ENCODE peak calls at places on chromosomes 2 and 18, in six cellular contexts. C, E, U, I, O and S are unnamed samples.

GRCh38 chr18:9851511-9851910 is 34.3 kb upstream of the TXNDC2 start:
- DNase-seq in I (no peak), C (no peak), U (no peak), O (no peak), E (no peak), S (no peak)

GRCh38 chr2:239865059-239865639 is 160.0 kb downstream of the NDUFA10 start:
- DNase-seq in E (no peak), C (no peak), O (no peak), I (no peak), U (no peak), S (no peak)

GRCh38 chr2:13413989-13414388 is 697.3 kb downstream of the TRIB2 start:
- DNase-seq in O (no peak), U (no peak), E (no peak), C (no peak), I (no peak), S (no peak)

GRCh38 chr2:31251851-31252250 is 17.9 kb downstream of the EHD3 start:
- DNase-seq in U (no peak), O (no peak), C (no peak), I (no peak), E (no peak), S (no peak)

GRCh38 chr18:24274822-24275221 is 122.8 kb downstream of the OSBPL1A start:
- DNase-seq in I (no peak), C (peak), O (peak), E (no peak), U (no peak), S (no peak)

GRCh38 chr2:105977212-105977611 is 216.9 kb downstream of the UXS1 start:
- DNase-seq in E (no peak), I (no peak), U (peak), C (no peak), O (no peak), S (peak)

GRCh38 chr2:63060079-63060482 is 9.5 kb downstream of the OTX1 start:
- DNase-seq in I (peak), O (no peak), E (peak), U (peak), C (no peak), S (no peak)

GRCh38 chr2:12074126-12074883 is 327.9 kb downstream of the LPIN1 start:
- DNase-seq in O (no peak), I (no peak), C (no peak), U (no peak), E (peak), S (no peak)

GRCh38 chr18:3526421-3527354 is 76.7 kb downstream of the TGIF1 start:
- DNase-seq in O (peak), U (no peak), I (no peak), E (peak), C (no peak), S (no peak)

GRCh38 chr2:216572582-216573578 is 60.3 kb upstream of the IGFBP2 start:
- DNase-seq in E (no peak), O (peak), U (no peak), I (peak), C (peak), S (no peak)

GRCh38 chr2:53087282-53087882 is 680.2 kb upstream of the CHAC2 start:
- DNase-seq in C (no peak), I (peak), U (peak), E (no peak), O (no peak), S (peak)

GRCh38 chr2:134089454-134089853 is 164.4 kb upstream of the MGAT5 start:
- DNase-seq in C (no peak), I (no peak), U (peak), O (no peak), E (no peak), S (no peak)

GRCh38 chr2:136031716-136032115 is 46.3 kb upstream of the DARS1 start:
- DNase-seq in I (no peak), E (no peak), C (no peak), O (no peak), U (no peak), S (no peak)

GRCh38 chr2:45319683-45320082 is 291.4 kb downstream of the SRBD1 start:
- DNase-seq in C (no peak), U (no peak), O (no peak), I (no peak), E (no peak), S (no peak)

GRCh38 chr2:45315881-45316280 is 295.2 kb downstream of the SRBD1 start:
- DNase-seq in I (peak), U (peak), E (no peak), C (no peak), O (no peak), S (no peak)

GRCh38 chr2:45320956-45321355 is 290.1 kb downstream of the SRBD1 start:
- DNase-seq in O (no peak), I (no peak), E (no peak), U (peak), C (no peak), S (no peak)

GRCh38 chr2:45316576-45317338 is 294.3 kb downstream of the SRBD1 start:
- DNase-seq in E (no peak), I (no peak), U (no peak), O (no peak), C (no peak), S (no peak)

DNA sequence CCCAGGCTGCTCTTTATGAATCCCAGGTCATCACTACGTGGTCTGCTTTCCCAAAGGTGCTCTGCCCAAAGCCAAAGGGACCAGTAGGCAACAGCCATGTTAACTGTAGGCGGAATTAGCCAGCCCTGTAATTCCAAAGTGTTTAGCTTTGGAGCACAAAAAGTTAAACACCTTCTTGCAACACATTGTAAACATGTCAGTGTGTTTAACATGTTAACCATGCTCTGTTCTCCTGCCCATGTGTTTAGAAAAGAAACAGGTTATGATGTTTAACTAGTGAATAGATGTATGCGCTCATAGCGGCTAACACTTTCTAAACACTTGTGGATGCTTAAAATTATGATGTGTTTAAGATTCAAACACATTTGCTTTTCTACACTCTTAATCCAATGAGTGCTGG is 292.4 kb downstream of the SRBD1 start:
- DNase-seq in O (no peak), C (no peak), E (no peak), I (no peak), U (no peak), S (no peak)
- H3K27ac ChIP-seq in O (no peak), C (no peak), E (no peak), I (no peak), U (no peak), S (no peak)

GRCh38 chr2:54329482-54330225 is 73.6 kb upstream of the TSPYL6 start:
- DNase-seq in I (peak), C (no peak), U (peak), E (no peak), O (no peak), S (no peak)
- TF ChIP-seq CTCF in I (no peak), C (peak), U (peak), E (no peak), O (no peak), S (no peak)

DNA sequence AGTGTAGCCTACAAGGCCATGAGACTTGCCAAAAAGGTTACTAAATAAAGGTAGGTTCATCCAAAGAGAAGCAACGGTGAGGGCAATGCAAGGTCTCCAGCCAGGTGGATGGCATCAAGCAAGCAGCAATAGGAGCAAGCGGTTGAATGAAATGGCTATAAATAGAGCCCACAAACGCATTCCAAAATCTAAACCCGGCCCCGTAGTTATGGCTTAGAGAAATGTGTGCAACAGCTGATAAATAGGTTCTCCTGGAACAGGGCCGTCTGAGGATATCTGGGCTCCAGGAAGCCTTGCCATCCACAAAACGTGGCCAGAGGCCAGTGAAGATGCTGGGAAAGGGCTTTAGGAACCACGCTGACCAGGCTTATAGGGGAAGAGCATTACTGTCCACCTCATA is 146.1 kb upstream of the PID1 start:
- DNase-seq in E (no peak), O (no peak), U (no peak), C (no peak), I (no peak), S (no peak)
- H3K27ac ChIP-seq in E (no peak), O (peak), U (no peak), C (peak), I (no peak), S (no peak)

GRCh38 chr18:65567372-65567771 is 183.4 kb upstream of the CDH7 start:
- DNase-seq in I (no peak), U (peak), O (no peak), E (peak), C (no peak), S (peak)
- TF ChIP-seq CTCF in I (no peak), U (peak), O (no peak), E (peak), C (no peak), S (peak)

GRCh38 chr2:27495840-27496356 is 741 bp upstream of the GCKR start:
- DNase-seq in C (no peak), U (no peak), I (peak), O (no peak), E (no peak), S (no peak)
- H3K27ac ChIP-seq in C (no peak), U (no peak), I (no peak), O (no peak), E (no peak), S (no peak)